ENCODE peak calls at places on chromosomes 7 and 10, in eight cellular contexts. F is thoracic aorta, U is SJSA1, K is colonic mucosa, S is sigmoid colon, R is heart left ventricle, G is neuronal stem cell, P is lung. E is an unnamed sample.

GRCh38 chr10:121437596-121437995 is 160.6 kb downstream of the FGFR2 start:
- DNase-seq in K (no peak), S (peak; percentile 87), G (no peak), F (no peak), R (peak; percentile 18), U (no peak), P (peak; percentile 38), E (no peak)

GRCh38 chr10:33035411-33035810 is 77.4 kb upstream of the ITGB1 start:
- DNase-seq in R (no peak), G (no peak), F (no peak), P (no peak), K (no peak), U (no peak), S (no peak), E (no peak)

GRCh38 chr7:66952343-66953043 is 31.5 kb downstream of the TMEM248 start:
- DNase-seq in K (peak; percentile 41), F (no peak), P (no peak), R (no peak), U (peak; percentile 72), G (no peak), S (no peak), E (peak; percentile 86)

GRCh38 chr10:124665091-124665490 is 79.1 kb downstream of the FAM53B start:
- DNase-seq in K (no peak), S (no peak), R (no peak), P (no peak), G (no peak), F (no peak), U (no peak), E (no peak)

GRCh38 chr10:117004627-117005453 is at the start of gene SHTN1:
- DNase-seq in P (peak; percentile 88), G (peak; percentile 41), U (peak; percentile 75), R (peak; percentile 57), S (peak; percentile 82), F (peak; percentile 7), K (peak; percentile 89), E (peak; percentile 75)

GRCh38 chr7:156383526-156383925 is 257.0 kb upstream of the RNF32 start:
- DNase-seq in K (no peak), U (no peak), S (no peak), R (no peak), P (no peak), G (no peak), F (no peak), E (no peak)

GRCh38 chr7:11082552-11083213 is 109.0 kb downstream of the PHF14 start:
- DNase-seq in P (no peak), K (no peak), G (no peak), S (no peak), F (no peak), U (no peak), R (no peak), E (no peak)

GRCh38 chr10:86360657-86361056 is 5.9 kb downstream of the GRID1 start:
- DNase-seq in P (no peak), U (no peak), F (no peak), K (no peak), R (no peak), G (no peak), S (peak; percentile 30), E (no peak)

GRCh38 chr7:105760549-105761447 is 115.6 kb downstream of the ATXN7L1 start:
- DNase-seq in R (no peak), G (no peak), S (no peak), P (no peak), U (no peak), K (no peak), F (no peak), E (no peak)

GRCh38 chr7:21318190-21318915 is 109.5 kb upstream of the SP4 start:
- DNase-seq in R (no peak), P (no peak), F (no peak), G (no peak), K (no peak), S (no peak), U (no peak), E (no peak)

GRCh38 chr10:21015838-21016237 is 118.7 kb upstream of the NEBL start:
- DNase-seq in K (no peak), R (no peak), G (no peak), S (no peak), P (no peak), F (no peak), U (no peak), E (no peak)

GRCh38 chr7:107712906-107713305 is 31.0 kb upstream of the CBLL1 start:
- DNase-seq in P (no peak), U (no peak), F (no peak), R (no peak), S (no peak), K (no peak), G (no peak), E (no peak)

GRCh38 chr10:12782537-12782936 is 219.0 kb downstream of the CCDC3 start:
- DNase-seq in F (no peak), K (peak; percentile 57), G (peak; percentile 27), U (peak; percentile 65), S (peak; percentile 74), R (peak; percentile 37), P (no peak), E (peak; percentile 66)

GRCh38 chr10:98272245-98272644 is 4.3 kb upstream of the LOXL4 start:
- DNase-seq in G (no peak), S (no peak), P (no peak), F (no peak), R (no peak), U (no peak), K (no peak), E (no peak)

GRCh38 chr7:50612704-50613103 is 47.5 kb upstream of the DDC start:
- DNase-seq in K (no peak), U (no peak), P (no peak), F (no peak), S (no peak), R (no peak), G (no peak), E (no peak)

GRCh38 chr10:84499846-84500245 is 171.5 kb downstream of the CCSER2 start:
- DNase-seq in S (no peak), K (no peak), R (no peak), G (peak; percentile 35), F (no peak), P (no peak), U (no peak), E (no peak)

GRCh38 chr7:103395071-103395470 is 47.6 kb downstream of the PSMC2 start:
- DNase-seq in S (no peak), P (no peak), K (no peak), U (no peak), R (no peak), G (no peak), F (no peak), E (no peak)

GRCh38 chr10:76133597-76134255 is 702.3 kb downstream of the LRMDA start:
- DNase-seq in P (no peak), G (no peak), F (no peak), R (no peak), K (no peak), U (no peak), S (no peak), E (no peak)

GRCh38 chr10:78937800-78938694 is 130.7 kb upstream of the ZMIZ1 start:
- DNase-seq in F (no peak), R (no peak), K (no peak), S (no peak), G (no peak), P (no peak), U (no peak), E (no peak)

GRCh38 chr10:97607076-97607635 is 17.6 kb downstream of the C10orf62 start:
- DNase-seq in S (no peak), P (no peak), F (no peak), R (no peak), K (no peak), U (no peak), G (no peak), E (no peak)

DNA sequence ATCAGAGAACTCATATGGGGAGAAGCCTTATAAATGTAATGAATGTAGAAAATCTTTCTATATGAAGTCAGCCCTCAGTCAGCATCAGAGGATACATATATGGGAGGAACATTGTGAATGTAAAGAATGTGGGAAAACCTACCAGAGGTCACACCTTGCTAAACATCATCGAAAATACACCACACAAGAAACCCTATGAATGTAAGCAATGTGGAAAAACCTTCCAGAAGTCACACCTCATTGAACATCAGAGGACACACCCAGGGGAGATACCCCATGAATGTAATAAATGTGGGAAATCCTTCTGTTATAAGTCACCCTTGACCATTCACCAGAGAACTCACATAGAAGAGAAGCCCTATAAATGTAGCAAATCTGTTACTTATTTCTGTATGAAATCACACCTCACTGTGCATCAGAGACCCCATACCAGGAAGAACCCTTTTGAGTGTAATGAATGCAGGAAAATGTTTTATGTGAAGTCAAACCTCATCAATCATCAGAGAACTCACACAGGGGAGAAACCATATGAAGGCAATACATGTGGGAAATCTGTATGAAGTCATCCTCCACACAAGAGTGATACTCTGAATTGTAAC is 30.8 kb downstream of the ZNF12 start:
- DNase-seq in P (no peak), F (no peak), G (no peak), S (no peak), K (no peak), R (no peak), U (no peak), E (no peak)
- H3K4me3 ChIP-seq in P (no peak overlapping the region), F (no peak overlapping the region), G (no peak overlapping the region), S (no peak overlapping the region), K (no peak overlapping the region), R (no peak overlapping the region), U (no peak overlapping the region), E (no peak overlapping the region)

GRCh38 chr7:42068554-42069280 is 168.3 kb downstream of the GLI3 start:
- DNase-seq in P (no peak), S (no peak), K (no peak), F (no peak), U (no peak), R (no peak), G (peak; percentile 87), E (no peak)
- H3K4me3 ChIP-seq in P (no peak overlapping the region), S (no peak overlapping the region), K (no peak overlapping the region), F (no peak overlapping the region), U (no peak overlapping the region), R (no peak overlapping the region), G (no peak overlapping the region), E (no peak overlapping the region)

GRCh38 chr7:85094046-85094720 is 92.7 kb downstream of the SEMA3D start:
- DNase-seq in U (no peak), P (no peak), K (peak; percentile 21), R (peak; percentile 27), S (peak; percentile 60), G (no peak), F (peak; percentile 5), E (no peak)
- H3K4me3 ChIP-seq in U (no peak overlapping the region), P (no peak overlapping the region), K (no peak overlapping the region), R (no peak overlapping the region), S (no peak overlapping the region), G (no peak overlapping the region), F (no peak overlapping the region), E (no peak overlapping the region)

DNA sequence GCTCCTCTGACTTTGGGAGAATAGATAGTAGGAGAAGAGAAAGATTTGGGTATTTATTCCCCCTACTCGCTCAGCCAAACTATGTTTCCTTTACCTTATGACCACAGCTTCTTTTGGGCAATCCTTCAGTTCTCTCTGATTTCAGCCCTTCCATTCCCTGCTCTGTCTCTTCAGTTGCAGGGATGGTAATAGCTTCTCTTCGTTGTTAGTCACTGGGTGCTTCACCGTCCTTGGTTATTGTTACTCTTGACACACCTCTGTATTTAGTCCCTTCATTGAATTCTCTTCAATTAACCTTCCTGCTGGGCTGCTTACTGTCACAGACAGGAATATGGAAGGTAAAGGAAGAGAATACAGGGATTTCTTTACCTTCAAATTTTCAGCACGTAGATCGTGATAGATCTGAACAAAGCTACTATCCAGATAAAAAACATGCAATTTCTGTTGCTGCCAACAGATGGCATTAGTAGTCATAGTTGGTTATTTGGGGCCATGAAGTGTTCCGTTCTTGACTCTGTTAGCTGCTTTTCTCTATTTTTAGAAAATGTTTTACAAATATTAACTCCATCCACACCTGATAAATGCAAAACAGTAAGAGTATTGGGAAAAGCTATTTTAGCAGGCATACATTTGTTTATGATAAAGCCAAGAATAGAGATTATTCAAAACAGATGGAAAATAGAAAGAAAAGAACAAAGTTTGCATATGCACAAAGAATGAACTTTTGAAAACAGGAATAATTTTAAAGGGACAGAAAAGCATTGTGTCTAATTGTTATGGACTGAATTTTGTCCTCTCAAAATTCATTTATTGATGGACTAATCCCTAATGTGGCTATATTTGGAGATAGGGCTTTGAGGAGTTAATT is 14.0 kb upstream of the PTTG1IP2 start:
- DNase-seq in R (no peak), P (no peak), F (no peak), U (no peak), G (peak; percentile 17), K (peak; percentile 33), S (no peak), E (peak; percentile 44)
- H3K4me3 ChIP-seq in R (no peak overlapping the region), P (no peak overlapping the region), F (peak overlapping the region; percentile 65), U (no peak overlapping the region), G (no peak overlapping the region), K (no peak overlapping the region), S (peak overlapping the region; percentile 20), E (no peak overlapping the region)

E was measured in A549.